ENCODE peak calls at places on chromosome 1, in ten cellular contexts. One of them, this sample, is unnamed.

GRCh38 chr1:59057211-59057694 is 239.6 kb upstream of the FGGY start:
- DNase-seq in endothelial cell: peak
- DNase-seq in NAMALWA: peak
- DNase-seq in astrocyte of the cerebellum: peak
- DNase-seq in effector CD4-positive, alpha-beta T cell: no peak
- DNase-seq in GM12891: no peak
- DNase-seq in activated CD8-positive, alpha-beta memory T cell treated with anti-CD3 and anti-CD28 coated beads, Interleukin-2, amount 50 U/mL, for 4 hours: no peak
- DNase-seq in NCI-H2171: peak
- DNase-seq in NCI-H1436: peak
- DNase-seq in stimulated activated naive CD8-positive, alpha-beta T cell treated with anti-CD3 and anti-CD28 coated beads, Interleukin-15, Interleukin-2, amounts not matched to agents 100 U/mL and 50 U/mL, for 24 hours: no peak
- DNase-seq in this sample: peak

GRCh38 chr1:226736908-226737818 is 1.9 kb downstream of the ITPKB start:
- DNase-seq in astrocyte of the cerebellum: no peak
- DNase-seq in NCI-H1436: no peak
- DNase-seq in GM12891: no peak
- DNase-seq in activated CD8-positive, alpha-beta memory T cell treated with anti-CD3 and anti-CD28 coated beads, Interleukin-2, amount 50 U/mL, for 4 hours: peak
- DNase-seq in effector CD4-positive, alpha-beta T cell: peak
- DNase-seq in endothelial cell: peak
- DNase-seq in NAMALWA: peak
- DNase-seq in stimulated activated naive CD8-positive, alpha-beta T cell treated with anti-CD3 and anti-CD28 coated beads, Interleukin-15, Interleukin-2, amounts not matched to agents 100 U/mL and 50 U/mL, for 24 hours: peak
- DNase-seq in NCI-H2171: no peak
- DNase-seq in this sample: peak

GRCh38 chr1:50750021-50750619 is 209.9 kb downstream of the FAF1 start:
- DNase-seq in endothelial cell: peak
- DNase-seq in NCI-H1436: peak
- DNase-seq in activated CD8-positive, alpha-beta memory T cell treated with anti-CD3 and anti-CD28 coated beads, Interleukin-2, amount 50 U/mL, for 4 hours: no peak
- DNase-seq in astrocyte of the cerebellum: peak
- DNase-seq in NAMALWA: peak
- DNase-seq in stimulated activated naive CD8-positive, alpha-beta T cell treated with anti-CD3 and anti-CD28 coated beads, Interleukin-15, Interleukin-2, amounts not matched to agents 100 U/mL and 50 U/mL, for 24 hours: no peak
- DNase-seq in GM12891: no peak
- DNase-seq in effector CD4-positive, alpha-beta T cell: no peak
- DNase-seq in NCI-H2171: no peak
- DNase-seq in this sample: peak

GRCh38 chr1:221503268-221503667 is 238.6 kb downstream of the DUSP10 start:
- DNase-seq in effector CD4-positive, alpha-beta T cell: no peak
- DNase-seq in astrocyte of the cerebellum: no peak
- DNase-seq in stimulated activated naive CD8-positive, alpha-beta T cell treated with anti-CD3 and anti-CD28 coated beads, Interleukin-15, Interleukin-2, amounts not matched to agents 100 U/mL and 50 U/mL, for 24 hours: no peak
- DNase-seq in NCI-H2171: no peak
- DNase-seq in NCI-H1436: no peak
- DNase-seq in endothelial cell: no peak
- DNase-seq in activated CD8-positive, alpha-beta memory T cell treated with anti-CD3 and anti-CD28 coated beads, Interleukin-2, amount 50 U/mL, for 4 hours: no peak
- DNase-seq in GM12891: no peak
- DNase-seq in NAMALWA: no peak
- DNase-seq in this sample: no peak

GRCh38 chr1:225668222-225668621 is 15.3 kb upstream of the ENAH start:
- DNase-seq in stimulated activated naive CD8-positive, alpha-beta T cell treated with anti-CD3 and anti-CD28 coated beads, Interleukin-15, Interleukin-2, amounts not matched to agents 100 U/mL and 50 U/mL, for 24 hours: no peak
- DNase-seq in GM12891: no peak
- DNase-seq in endothelial cell: no peak
- DNase-seq in activated CD8-positive, alpha-beta memory T cell treated with anti-CD3 and anti-CD28 coated beads, Interleukin-2, amount 50 U/mL, for 4 hours: no peak
- DNase-seq in astrocyte of the cerebellum: no peak
- DNase-seq in effector CD4-positive, alpha-beta T cell: no peak
- DNase-seq in NCI-H1436: no peak
- DNase-seq in NCI-H2171: no peak
- DNase-seq in NAMALWA: no peak
- DNase-seq in this sample: no peak

GRCh38 chr1:204584699-204585372 is 68.6 kb downstream of the MDM4 start:
- DNase-seq in effector CD4-positive, alpha-beta T cell: no peak
- DNase-seq in GM12891: no peak
- DNase-seq in NCI-H2171: no peak
- DNase-seq in astrocyte of the cerebellum: no peak
- DNase-seq in stimulated activated naive CD8-positive, alpha-beta T cell treated with anti-CD3 and anti-CD28 coated beads, Interleukin-15, Interleukin-2, amounts not matched to agents 100 U/mL and 50 U/mL, for 24 hours: no peak
- DNase-seq in endothelial cell: no peak
- DNase-seq in NAMALWA: peak
- DNase-seq in NCI-H1436: no peak
- DNase-seq in activated CD8-positive, alpha-beta memory T cell treated with anti-CD3 and anti-CD28 coated beads, Interleukin-2, amount 50 U/mL, for 4 hours: no peak
- DNase-seq in this sample: no peak

GRCh38 chr1:9573723-9574122 is 15.0 kb upstream of the TMEM201 start:
- DNase-seq in NCI-H2171: no peak
- DNase-seq in stimulated activated naive CD8-positive, alpha-beta T cell treated with anti-CD3 and anti-CD28 coated beads, Interleukin-15, Interleukin-2, amounts not matched to agents 100 U/mL and 50 U/mL, for 24 hours: no peak
- DNase-seq in activated CD8-positive, alpha-beta memory T cell treated with anti-CD3 and anti-CD28 coated beads, Interleukin-2, amount 50 U/mL, for 4 hours: no peak
- DNase-seq in astrocyte of the cerebellum: no peak
- DNase-seq in endothelial cell: no peak
- DNase-seq in NCI-H1436: no peak
- DNase-seq in NAMALWA: peak
- DNase-seq in effector CD4-positive, alpha-beta T cell: no peak
- DNase-seq in GM12891: no peak
- DNase-seq in this sample: no peak

GRCh38 chr1:9426291-9426711 is 113.0 kb upstream of the SLC25A33 start:
- DNase-seq in effector CD4-positive, alpha-beta T cell: peak
- DNase-seq in endothelial cell: peak
- DNase-seq in activated CD8-positive, alpha-beta memory T cell treated with anti-CD3 and anti-CD28 coated beads, Interleukin-2, amount 50 U/mL, for 4 hours: peak
- DNase-seq in GM12891: peak
- DNase-seq in NCI-H2171: peak
- DNase-seq in astrocyte of the cerebellum: no peak
- DNase-seq in NCI-H1436: no peak
- DNase-seq in stimulated activated naive CD8-positive, alpha-beta T cell treated with anti-CD3 and anti-CD28 coated beads, Interleukin-15, Interleukin-2, amounts not matched to agents 100 U/mL and 50 U/mL, for 24 hours: peak
- DNase-seq in NAMALWA: peak
- DNase-seq in this sample: no peak

GRCh38 chr1:244089561-244089960 is 38.5 kb downstream of the ZBTB18 start:
- DNase-seq in activated CD8-positive, alpha-beta memory T cell treated with anti-CD3 and anti-CD28 coated beads, Interleukin-2, amount 50 U/mL, for 4 hours: no peak
- DNase-seq in astrocyte of the cerebellum: no peak
- DNase-seq in NAMALWA: no peak
- DNase-seq in endothelial cell: no peak
- DNase-seq in NCI-H1436: no peak
- DNase-seq in NCI-H2171: no peak
- DNase-seq in GM12891: no peak
- DNase-seq in effector CD4-positive, alpha-beta T cell: no peak
- DNase-seq in stimulated activated naive CD8-positive, alpha-beta T cell treated with anti-CD3 and anti-CD28 coated beads, Interleukin-15, Interleukin-2, amounts not matched to agents 100 U/mL and 50 U/mL, for 24 hours: no peak
- DNase-seq in this sample: no peak

GRCh38 chr1:41103761-41104160 is 82.2 kb upstream of the SLFNL1 start:
- DNase-seq in stimulated activated naive CD8-positive, alpha-beta T cell treated with anti-CD3 and anti-CD28 coated beads, Interleukin-15, Interleukin-2, amounts not matched to agents 100 U/mL and 50 U/mL, for 24 hours: no peak
- DNase-seq in activated CD8-positive, alpha-beta memory T cell treated with anti-CD3 and anti-CD28 coated beads, Interleukin-2, amount 50 U/mL, for 4 hours: no peak
- DNase-seq in NCI-H2171: no peak
- DNase-seq in endothelial cell: no peak
- DNase-seq in astrocyte of the cerebellum: no peak
- DNase-seq in NCI-H1436: no peak
- DNase-seq in effector CD4-positive, alpha-beta T cell: no peak
- DNase-seq in NAMALWA: no peak
- DNase-seq in GM12891: no peak
- DNase-seq in this sample: no peak

GRCh38 chr1:240734001-240734400 is 122.0 kb upstream of the GREM2 start:
- DNase-seq in stimulated activated naive CD8-positive, alpha-beta T cell treated with anti-CD3 and anti-CD28 coated beads, Interleukin-15, Interleukin-2, amounts not matched to agents 100 U/mL and 50 U/mL, for 24 hours: no peak
- DNase-seq in activated CD8-positive, alpha-beta memory T cell treated with anti-CD3 and anti-CD28 coated beads, Interleukin-2, amount 50 U/mL, for 4 hours: no peak
- DNase-seq in GM12891: no peak
- DNase-seq in NCI-H2171: no peak
- DNase-seq in NCI-H1436: no peak
- DNase-seq in endothelial cell: no peak
- DNase-seq in NAMALWA: no peak
- DNase-seq in effector CD4-positive, alpha-beta T cell: no peak
- DNase-seq in astrocyte of the cerebellum: no peak
- DNase-seq in this sample: no peak

GRCh38 chr1:7579016-7579415 is 192.1 kb upstream of the VAMP3 start:
- DNase-seq in NCI-H1436: no peak
- DNase-seq in endothelial cell: no peak
- DNase-seq in activated CD8-positive, alpha-beta memory T cell treated with anti-CD3 and anti-CD28 coated beads, Interleukin-2, amount 50 U/mL, for 4 hours: peak
- DNase-seq in NCI-H2171: no peak
- DNase-seq in effector CD4-positive, alpha-beta T cell: no peak
- DNase-seq in NAMALWA: no peak
- DNase-seq in stimulated activated naive CD8-positive, alpha-beta T cell treated with anti-CD3 and anti-CD28 coated beads, Interleukin-15, Interleukin-2, amounts not matched to agents 100 U/mL and 50 U/mL, for 24 hours: no peak
- DNase-seq in astrocyte of the cerebellum: no peak
- DNase-seq in GM12891: no peak
- DNase-seq in this sample: no peak

GRCh38 chr1:165837838-165838364 is 10.5 kb downstream of the UCK2 start:
- DNase-seq in NAMALWA: no peak
- DNase-seq in endothelial cell: no peak
- DNase-seq in activated CD8-positive, alpha-beta memory T cell treated with anti-CD3 and anti-CD28 coated beads, Interleukin-2, amount 50 U/mL, for 4 hours: no peak
- DNase-seq in astrocyte of the cerebellum: no peak
- DNase-seq in NCI-H2171: no peak
- DNase-seq in stimulated activated naive CD8-positive, alpha-beta T cell treated with anti-CD3 and anti-CD28 coated beads, Interleukin-15, Interleukin-2, amounts not matched to agents 100 U/mL and 50 U/mL, for 24 hours: no peak
- DNase-seq in NCI-H1436: no peak
- DNase-seq in effector CD4-positive, alpha-beta T cell: no peak
- DNase-seq in GM12891: no peak
- DNase-seq in this sample: no peak

GRCh38 chr1:24108334-24109165 is 3.4 kb downstream of the MYOM3 start:
- DNase-seq in NCI-H2171: no peak
- DNase-seq in NAMALWA: no peak
- DNase-seq in stimulated activated naive CD8-positive, alpha-beta T cell treated with anti-CD3 and anti-CD28 coated beads, Interleukin-15, Interleukin-2, amounts not matched to agents 100 U/mL and 50 U/mL, for 24 hours: no peak
- DNase-seq in endothelial cell: no peak
- DNase-seq in GM12891: no peak
- DNase-seq in activated CD8-positive, alpha-beta memory T cell treated with anti-CD3 and anti-CD28 coated beads, Interleukin-2, amount 50 U/mL, for 4 hours: no peak
- DNase-seq in effector CD4-positive, alpha-beta T cell: no peak
- DNase-seq in astrocyte of the cerebellum: peak
- DNase-seq in NCI-H1436: no peak
- DNase-seq in this sample: peak

GRCh38 chr1:43048601-43049011 is 89.9 kb upstream of the SLC2A1 start:
- DNase-seq in endothelial cell: no peak
- DNase-seq in NCI-H1436: no peak
- DNase-seq in NCI-H2171: no peak
- DNase-seq in GM12891: no peak
- DNase-seq in stimulated activated naive CD8-positive, alpha-beta T cell treated with anti-CD3 and anti-CD28 coated beads, Interleukin-15, Interleukin-2, amounts not matched to agents 100 U/mL and 50 U/mL, for 24 hours: no peak
- DNase-seq in effector CD4-positive, alpha-beta T cell: no peak
- DNase-seq in astrocyte of the cerebellum: no peak
- DNase-seq in NAMALWA: no peak
- DNase-seq in activated CD8-positive, alpha-beta memory T cell treated with anti-CD3 and anti-CD28 coated beads, Interleukin-2, amount 50 U/mL, for 4 hours: no peak
- DNase-seq in this sample: no peak

GRCh38 chr1:214551052-214551435 is 358 bp downstream of the PTPN14 start:
- DNase-seq in effector CD4-positive, alpha-beta T cell: no peak
- DNase-seq in stimulated activated naive CD8-positive, alpha-beta T cell treated with anti-CD3 and anti-CD28 coated beads, Interleukin-15, Interleukin-2, amounts not matched to agents 100 U/mL and 50 U/mL, for 24 hours: peak
- DNase-seq in activated CD8-positive, alpha-beta memory T cell treated with anti-CD3 and anti-CD28 coated beads, Interleukin-2, amount 50 U/mL, for 4 hours: no peak
- DNase-seq in NCI-H1436: no peak
- DNase-seq in astrocyte of the cerebellum: no peak
- DNase-seq in NCI-H2171: peak
- DNase-seq in GM12891: no peak
- DNase-seq in NAMALWA: no peak
- DNase-seq in endothelial cell: no peak
- DNase-seq in this sample: peak

GRCh38 chr1:236389253-236389652 is 4.8 kb upstream of the EDARADD start:
- DNase-seq in NAMALWA: no peak
- DNase-seq in stimulated activated naive CD8-positive, alpha-beta T cell treated with anti-CD3 and anti-CD28 coated beads, Interleukin-15, Interleukin-2, amounts not matched to agents 100 U/mL and 50 U/mL, for 24 hours: no peak
- DNase-seq in NCI-H1436: no peak
- DNase-seq in activated CD8-positive, alpha-beta memory T cell treated with anti-CD3 and anti-CD28 coated beads, Interleukin-2, amount 50 U/mL, for 4 hours: no peak
- DNase-seq in astrocyte of the cerebellum: no peak
- DNase-seq in GM12891: no peak
- DNase-seq in effector CD4-positive, alpha-beta T cell: no peak
- DNase-seq in endothelial cell: no peak
- DNase-seq in NCI-H2171: no peak
- DNase-seq in this sample: peak